ENCODE peak calls at places on chromosomes 13 and 19, in four cellular contexts. O is mesendoderm, I is IMR-90, N is H9. X is an unnamed sample.

GRCh38 chr13:114124921-114125320 is 7.5 kb downstream of the RASA3 start:
- DNase-seq in N (no peak), O (no peak), I (peak; percentile 95), X (no peak)

GRCh38 chr13:31172001-31172400 is 10.3 kb upstream of the HSPH1 start:
- DNase-seq in O (no peak), I (peak; percentile 44), N (no peak), X (no peak)

GRCh38 chr19:4066176-4066606 is 508 bp downstream of the ZBTB7A start:
- DNase-seq in I (no peak), O (no peak), N (no peak), X (peak; percentile 77)

GRCh38 chr13:31982124-31982523 is 49.5 kb upstream of the FRY start:
- DNase-seq in O (no peak), N (no peak), I (no peak), X (no peak)

GRCh38 chr13:39317284-39317683 is 279.0 kb downstream of the NHLRC3 start:
- DNase-seq in N (no peak), I (peak; percentile 62), O (no peak), X (no peak)

GRCh38 chr13:70390968-70391367 is 282.7 kb upstream of the KLHL1 start:
- DNase-seq in I (no peak), N (no peak), O (no peak), X (no peak)

GRCh38 chr19:56721714-56722113 is 50.2 kb upstream of the ZNF835 start:
- DNase-seq in N (no peak), I (no peak), O (no peak), X (no peak)

GRCh38 chr13:76711515-76712182 is 174.6 kb downstream of the KCTD12 start:
- DNase-seq in O (no peak), I (peak; percentile 94), N (no peak), X (no peak)

GRCh38 chr19:12937243-12938053 is 961 bp upstream of the CALR start:
- DNase-seq in I (no peak), N (peak; percentile 77), O (peak; percentile 90), X (peak; percentile 77)

GRCh38 chr19:46574533-46574932 is 26.6 kb upstream of the CALM3 start:
- DNase-seq in I (no peak), O (peak; percentile 82), N (no peak), X (no peak)

GRCh38 chr13:43939149-43939548 is 59.4 kb downstream of the LACC1 start:
- DNase-seq in I (no peak), N (no peak), O (no peak), X (no peak)

GRCh38 chr19:2474232-2475017 is 1.5 kb upstream of the GADD45B start:
- DNase-seq in I (peak; percentile 87), N (peak; percentile 89), O (peak; percentile 95), X (no peak)

GRCh38 chr13:19864339-19865309 is 1.2 kb upstream of the ZMYM5 start:
- DNase-seq in O (peak; percentile 86), N (peak; percentile 68), I (peak; percentile 9), X (peak; percentile 83)

GRCh38 chr19:17754634-17755532 is 3.6 kb downstream of the FCHO1 start:
- DNase-seq in N (no peak), O (no peak), I (no peak), X (no peak)

GRCh38 chr13:98507060-98507797 is 69.7 kb downstream of the STK24 start:
- DNase-seq in N (no peak), I (no peak), O (peak; percentile 97), X (no peak)

GRCh38 chr19:18000981-18001836 is 6.8 kb upstream of the ARRDC2 start:
- DNase-seq in I (peak; percentile 73), N (peak; percentile 77), O (peak; percentile 76), X (no peak)

GRCh38 chr19:38544569-38545315 is 73.0 kb downstream of the MAP4K1 start:
- DNase-seq in O (peak; percentile 83), I (peak; percentile 5), N (no peak), X (no peak)

GRCh38 chr19:38442736-38443135 is 9.2 kb downstream of the RYR1 start:
- DNase-seq in I (no peak), N (no peak), O (no peak), X (no peak)

GRCh38 chr19:6714749-6715555 is 5.5 kb downstream of the C3 start:
- DNase-seq in N (no peak), O (no peak), I (no peak), X (no peak)

GRCh38 chr13:33611016-33611805 is 206.7 kb upstream of the RFC3 start:
- DNase-seq in O (no peak), N (no peak), I (peak; percentile 64), X (no peak)

GRCh38 chr19:1843646-1844394 is 4.5 kb downstream of the REXO1 start:
- DNase-seq in O (peak; percentile 56), N (no peak), I (no peak), X (no peak)

GRCh38 chr13:46983881-46984280 is 87.0 kb upstream of the HTR2A start:
- DNase-seq in O (no peak), I (peak; percentile 76), N (no peak), X (no peak)

GRCh38 chr19:30036154-30037129 is 94.4 kb downstream of the URI1 start:
- DNase-seq in I (peak; percentile 26), N (no peak), O (no peak), X (no peak)

GRCh38 chr13:104140557-104140956 is 1074.3 kb upstream of the SLC10A2 start:
- DNase-seq in I (no peak), O (no peak), N (no peak), X (no peak)

GRCh38 chr19:36051236-36051635 is 2.8 kb downstream of the THAP8 start:
- DNase-seq in O (peak; percentile 89), I (no peak), N (peak; percentile 85), X (no peak)

GRCh38 chr13:42146359-42146758 is 97.9 kb downstream of the DGKH start:
- DNase-seq in I (no peak), N (no peak), O (no peak), X (no peak)

GRCh38 chr13:42153371-42153770 is 104.9 kb downstream of the DGKH start:
- DNase-seq in N (no peak), I (peak; percentile 18), O (no peak), X (no peak)

GRCh38 chr13:42152495-42152894 is 104.0 kb downstream of the DGKH start:
- DNase-seq in I (no peak), O (no peak), N (no peak), X (no peak)

GRCh38 chr13:42151781-42152180 is 103.3 kb downstream of the DGKH start:
- DNase-seq in N (no peak), O (no peak), I (no peak), X (no peak)

GRCh38 chr13:42148538-42148937 is 100.1 kb downstream of the DGKH start:
- DNase-seq in O (no peak), N (no peak), I (no peak), X (no peak)
- H3K56ac ChIP-seq in O (no peak overlapping the region), N (no peak overlapping the region), I (no peak overlapping the region), X (no peak overlapping the region)

GRCh38 chr13:105630411-105630810 is 905.1 kb downstream of the EFNB2 start:
- DNase-seq in N (no peak), O (no peak), I (no peak), X (no peak)
- H3K56ac ChIP-seq in N (no peak overlapping the region), O (no peak overlapping the region), I (no peak overlapping the region), X (no peak overlapping the region)

DNA sequence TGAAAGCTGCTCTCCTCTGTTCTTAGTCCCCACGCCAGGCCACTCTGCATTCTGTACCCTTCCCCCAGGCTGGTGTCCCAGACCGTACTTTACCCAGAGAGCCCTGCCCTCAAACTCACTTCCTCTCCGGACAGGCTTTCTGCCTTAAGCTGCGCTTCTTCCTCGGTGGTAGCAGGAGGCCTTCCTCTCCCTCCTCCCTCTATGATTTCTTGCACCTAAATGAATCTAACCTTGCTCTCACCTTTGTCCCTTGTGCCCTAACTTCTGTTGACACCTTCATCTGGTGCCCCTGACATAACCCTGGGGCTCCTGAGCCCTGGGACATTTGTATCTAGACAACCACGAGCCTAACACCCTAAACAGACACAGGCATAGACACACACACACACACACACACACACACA is 29.6 kb upstream of the CEACAM21 start:
- DNase-seq in N (no peak), I (no peak), O (no peak), X (no peak)
- H3K56ac ChIP-seq in N (no peak overlapping the region), I (no peak overlapping the region), O (no peak overlapping the region), X (no peak overlapping the region)

DNA sequence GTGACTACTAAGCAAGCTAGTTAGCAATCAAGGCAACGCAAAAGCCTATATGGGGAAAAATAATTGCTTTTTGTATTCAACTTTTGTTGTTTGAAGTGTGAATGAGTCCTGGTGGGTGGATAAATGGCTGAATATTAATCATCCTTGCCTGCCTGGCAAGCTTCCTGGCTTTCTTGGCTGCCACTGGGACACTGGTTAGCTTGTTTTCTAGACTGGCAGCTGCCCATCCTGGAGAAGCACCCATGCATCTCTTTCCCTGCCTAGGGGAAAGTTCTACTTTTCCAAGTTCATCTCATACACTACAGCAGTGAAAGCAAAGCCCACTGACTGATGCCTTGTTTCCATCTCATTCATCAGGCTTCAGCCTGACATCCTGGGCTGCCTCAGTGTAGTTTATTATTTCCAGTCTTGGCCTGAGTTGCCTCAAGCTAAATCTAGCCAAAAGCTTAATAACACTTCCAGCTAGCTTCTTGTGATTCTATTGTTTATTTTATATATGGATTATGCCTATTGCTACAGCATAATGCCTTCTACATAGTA is 244.8 kb downstream of the PCDH20 start:
- DNase-seq in O (no peak), I (no peak), N (no peak), X (no peak)
- H3K56ac ChIP-seq in O (no peak overlapping the region), I (no peak overlapping the region), N (no peak overlapping the region), X (no peak overlapping the region)

GRCh38 chr13:42228527-42228926 is 43.4 kb upstream of the AKAP11 start:
- DNase-seq in N (no peak), I (no peak), O (no peak), X (no peak)
- H3K56ac ChIP-seq in N (no peak overlapping the region), I (no peak overlapping the region), O (no peak overlapping the region), X (no peak overlapping the region)

GRCh38 chr13:99800951-99801350 is 170.6 kb downstream of the ZIC5 start:
- DNase-seq in O (no peak), N (peak; percentile 55), I (no peak), X (no peak)
- H3K56ac ChIP-seq in O (no peak overlapping the region), N (no peak overlapping the region), I (no peak overlapping the region), X (no peak overlapping the region)

GRCh38 chr13:49838989-49839388 is 46.5 kb upstream of the KPNA3 start:
- DNase-seq in N (no peak), O (peak; percentile 54), I (no peak), X (no peak)

GRCh38 chr13:49840667-49841066 is 48.2 kb upstream of the KPNA3 start:
- DNase-seq in N (no peak), O (no peak), I (no peak), X (no peak)

GRCh38 chr13:49840266-49840665 is 47.8 kb upstream of the KPNA3 start:
- DNase-seq in I (peak; percentile 14), N (no peak), O (peak; percentile 44), X (no peak)

DNA sequence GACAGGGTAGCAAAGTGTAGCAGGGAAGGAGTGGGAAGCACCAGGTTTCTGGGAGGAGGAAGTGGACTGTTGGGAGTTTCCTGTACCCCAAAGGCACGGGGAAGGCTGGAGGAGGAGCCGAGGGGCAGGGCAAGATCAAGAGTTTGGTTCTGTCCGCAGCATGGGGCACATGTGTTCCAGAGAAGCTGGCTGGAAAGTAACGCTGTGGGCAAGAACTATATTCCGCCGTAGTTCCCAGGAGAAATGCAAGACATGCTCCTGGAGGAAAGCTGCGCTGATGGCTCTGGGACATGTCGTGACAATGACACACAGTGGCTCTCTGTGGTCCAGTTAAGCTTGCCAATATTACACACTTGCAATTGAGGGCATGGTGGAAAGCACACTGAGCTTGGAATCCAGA is 51.7 kb upstream of the KPNA3 start:
- DNase-seq in N (no peak), O (no peak), I (no peak), X (no peak)
- H3K56ac ChIP-seq in N (no peak overlapping the region), O (peak overlapping the region; percentile 7), I (no peak overlapping the region), X (no peak overlapping the region)

X was measured in H1.